ENCODE peak calls at places on chromosomes 16 and 17, in seven cellular contexts. I is lung, M is choroid plexus epithelial cell, Z is RWPE1, O is DND-41, D is fibroblast of villous mesenchyme, B is A549. U is an unnamed sample.

GRCh38 chr17:1634841-1635650 is 6.4 kb upstream of the SLC43A2 start:
- DNase-seq in I (no peak), M (no peak), Z (no peak), O (no peak), D (no peak), B (no peak), U (no peak)

GRCh38 chr16:87426423-87427215 is 34.5 kb downstream of the MAP1LC3B start:
- DNase-seq in I (no peak), M (no peak), Z (no peak), O (no peak), D (no peak), B (no peak), U (no peak)

GRCh38 chr16:5071341-5071680 is 332 bp upstream of the ALG1 start:
- DNase-seq in I (no peak), M (no peak), Z (no peak), O (no peak), D (no peak), B (no peak), U (no peak)

GRCh38 chr17:77438241-77439204 is 297.8 kb downstream of the SEC14L1 start:
- DNase-seq in I (no peak), M (no peak), Z (no peak), O (no peak), D (no peak), B (no peak), U (no peak)

GRCh38 chr16:3577302-3577752 is at the start of gene NLRC3:
- DNase-seq in I (no peak), M (no peak), Z (no peak), O (peak), D (no peak), B (no peak), U (peak)

GRCh38 chr17:77884019-77884418 is 74.5 kb upstream of the TNRC6C start:
- DNase-seq in I (no peak), M (no peak), Z (no peak), O (no peak), D (no peak), B (no peak), U (peak)

GRCh38 chr16:71513302-71513701 is 12.9 kb upstream of the CHST4 start:
- DNase-seq in I (no peak), M (no peak), Z (no peak), O (no peak), D (no peak), B (no peak), U (no peak)

GRCh38 chr17:4806420-4806769 is 557 bp upstream of the PLD2 start:
- DNase-seq in I (no peak), M (no peak), Z (no peak), O (no peak), D (no peak), B (no peak), U (peak)

GRCh38 chr16:4599545-4599944 is 15.1 kb downstream of the UBALD1 start:
- DNase-seq in I (no peak), M (no peak), Z (no peak), O (no peak), D (no peak), B (no peak), U (no peak)

GRCh38 chr16:75263963-75264445 is 12.6 kb upstream of the BCAR1 start:
- DNase-seq in I (no peak), M (no peak), Z (no peak), O (no peak), D (no peak), B (no peak), U (no peak)

GRCh38 chr17:82287849-82288601 is 14.5 kb upstream of the CSNK1D start:
- DNase-seq in I (peak), M (peak), Z (peak), O (no peak), D (peak), B (peak), U (no peak)

GRCh38 chr17:34300652-34301390 is 15.3 kb downstream of the CCL11 start:
- DNase-seq in I (peak), M (peak), Z (no peak), O (no peak), D (peak), B (no peak), U (no peak)

GRCh38 chr16:55155815-55156214 is 168.2 kb upstream of the IRX6 start:
- DNase-seq in I (no peak), M (no peak), Z (no peak), O (no peak), D (no peak), B (no peak), U (no peak)

GRCh38 chr16:11297492-11298142 is 16.5 kb upstream of the PRM1 start:
- DNase-seq in I (peak), M (peak), Z (no peak), O (peak), D (peak), B (no peak), U (peak)
- TF ChIP-seq CTCF in I (no peak), M (no peak), Z (no peak), O (peak), D (no peak), B (no peak), U (no peak)

DNA sequence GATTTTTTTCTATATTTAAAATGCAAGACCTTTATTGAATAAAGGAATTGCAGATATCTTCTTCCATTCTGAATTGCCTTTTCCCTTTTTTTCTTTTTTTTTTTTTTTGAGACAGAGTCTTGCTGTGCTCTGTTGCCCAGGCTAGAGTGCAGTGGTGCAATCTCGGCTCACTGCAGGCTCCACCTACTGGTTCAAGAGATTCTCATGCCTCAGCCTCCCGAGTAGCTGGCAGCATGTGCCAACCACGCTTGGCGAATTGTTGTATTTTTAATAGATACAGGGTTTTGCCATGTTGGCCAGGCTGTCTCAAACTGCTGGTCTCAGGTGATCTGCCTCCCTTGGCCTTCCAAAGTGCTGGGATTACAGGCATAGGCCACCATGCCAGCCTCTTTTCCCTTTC is 151.5 kb downstream of the CEP112 start:
- DNase-seq in I (no peak), M (peak), Z (no peak), O (peak), D (no peak), B (no peak), U (peak)
- TF ChIP-seq CTCF in I (no peak), M (peak), Z (no peak), O (no peak), D (peak), B (peak), U (no peak)

GRCh38 chr16:77133706-77134105 is 57.3 kb upstream of the MON1B start:
- DNase-seq in I (no peak), M (no peak), Z (no peak), O (no peak), D (no peak), B (no peak), U (no peak)
- TF ChIP-seq CTCF in I (no peak), M (no peak), Z (no peak), O (no peak), D (no peak), B (no peak), U (no peak)

DNA sequence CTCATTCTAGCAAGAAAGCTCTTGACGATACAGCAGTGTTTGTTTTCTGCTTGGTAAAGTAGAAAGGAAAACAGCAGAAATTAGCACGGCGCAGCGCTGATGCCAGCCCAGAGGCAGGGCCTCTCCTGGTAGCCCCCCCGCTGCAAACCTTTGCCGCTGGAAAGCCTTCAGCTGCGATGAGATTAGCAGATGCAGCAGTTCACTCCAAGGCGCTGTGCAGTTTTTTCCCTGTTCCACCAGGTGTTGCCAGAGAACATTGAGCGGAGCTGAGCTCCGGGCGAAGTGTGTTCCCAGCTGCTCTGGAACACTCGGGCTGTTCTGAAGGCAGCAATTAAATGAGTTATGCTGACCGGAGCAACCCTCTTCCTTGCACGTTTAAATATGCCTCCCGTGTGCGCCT is 72.5 kb downstream of the RBFOX1 start:
- DNase-seq in I (peak), M (no peak), Z (no peak), O (no peak), D (no peak), B (no peak), U (no peak)
- TF ChIP-seq CTCF in I (no peak), M (no peak), Z (no peak), O (no peak), D (no peak), B (no peak), U (no peak)

GRCh38 chr16:59400830-59401229 is 666.7 kb upstream of the GOT2 start:
- DNase-seq in I (no peak), M (no peak), Z (no peak), O (no peak), D (no peak), B (no peak), U (no peak)
- TF ChIP-seq CTCF in I (no peak), M (no peak), Z (no peak), O (no peak), D (no peak), B (no peak), U (no peak)

GRCh38 chr16:85659805-85660511 is 28.8 kb downstream of the GINS2 start:
- DNase-seq in I (no peak), M (peak), Z (peak), O (peak), D (peak), B (peak), U (peak)
- TF ChIP-seq CTCF in I (peak), M (peak), Z (peak), O (peak), D (peak), B (peak), U (peak)

GRCh38 chr17:76103274-76104139 is at the start of gene EXOC7:
- DNase-seq in I (peak), M (peak), Z (peak), O (peak), D (peak), B (peak), U (peak)
- TF ChIP-seq CTCF in I (no peak), M (peak), Z (no peak), O (no peak), D (no peak), B (no peak), U (no peak)